ENCODE peak calls at places on chromosomes 3 and 15, in seven cellular contexts. One of them, this sample, is unnamed.

GRCh38 chr15:32952062-32952461 is 234.3 kb downstream of the GREM1 start:
- DNase-seq in MCF 10A: no peak
- DNase-seq in nucleus accumbens: no peak
- DNase-seq in astrocyte of the spinal cord: no peak
- DNase-seq in NCI-H774: no peak
- DNase-seq in OCI-M1: no peak
- DNase-seq in GM12865: no peak
- DNase-seq in this sample: no peak

GRCh38 chr3:172824229-172824628 is 73.7 kb downstream of the ECT2 start:
- DNase-seq in MCF 10A: no peak
- DNase-seq in nucleus accumbens: no peak
- DNase-seq in astrocyte of the spinal cord: no peak
- DNase-seq in NCI-H774: no peak
- DNase-seq in OCI-M1: no peak
- DNase-seq in GM12865: no peak
- DNase-seq in this sample: no peak

GRCh38 chr3:71398157-71398836 is 185.2 kb downstream of the FOXP1 start:
- DNase-seq in MCF 10A: no peak
- DNase-seq in nucleus accumbens: no peak
- DNase-seq in astrocyte of the spinal cord: no peak
- DNase-seq in NCI-H774: no peak
- DNase-seq in OCI-M1: no peak
- DNase-seq in GM12865: no peak
- DNase-seq in this sample: no peak

GRCh38 chr3:196339493-196340254 is 1.5 kb upstream of the TM4SF19 start:
- DNase-seq in MCF 10A: peak
- DNase-seq in nucleus accumbens: no peak
- DNase-seq in astrocyte of the spinal cord: peak
- DNase-seq in NCI-H774: no peak
- DNase-seq in OCI-M1: peak
- DNase-seq in GM12865: no peak
- DNase-seq in this sample: no peak

GRCh38 chr3:193963808-193964516 is 172.0 kb upstream of the HES1 start:
- DNase-seq in MCF 10A: no peak
- DNase-seq in nucleus accumbens: no peak
- DNase-seq in astrocyte of the spinal cord: no peak
- DNase-seq in NCI-H774: no peak
- DNase-seq in OCI-M1: no peak
- DNase-seq in GM12865: peak
- DNase-seq in this sample: no peak

GRCh38 chr3:10292505-10293419 is at the start of gene GHRL:
- DNase-seq in MCF 10A: no peak
- DNase-seq in nucleus accumbens: no peak
- DNase-seq in astrocyte of the spinal cord: no peak
- DNase-seq in NCI-H774: no peak
- DNase-seq in OCI-M1: peak
- DNase-seq in GM12865: peak
- DNase-seq in this sample: no peak

GRCh38 chr3:182435860-182436259 is 357.4 kb upstream of the ATP11B start:
- DNase-seq in MCF 10A: no peak
- DNase-seq in nucleus accumbens: no peak
- DNase-seq in astrocyte of the spinal cord: no peak
- DNase-seq in NCI-H774: peak
- DNase-seq in OCI-M1: no peak
- DNase-seq in GM12865: no peak
- DNase-seq in this sample: no peak

GRCh38 chr3:133097214-133097613 is 59.0 kb downstream of the TMEM108 start:
- DNase-seq in MCF 10A: no peak
- DNase-seq in nucleus accumbens: no peak
- DNase-seq in astrocyte of the spinal cord: peak
- DNase-seq in NCI-H774: peak
- DNase-seq in OCI-M1: no peak
- DNase-seq in GM12865: no peak
- DNase-seq in this sample: no peak

GRCh38 chr3:127674099-127674792 is 1.5 kb downstream of the ABTB1 start:
- DNase-seq in MCF 10A: no peak
- DNase-seq in nucleus accumbens: peak
- DNase-seq in astrocyte of the spinal cord: no peak
- DNase-seq in NCI-H774: no peak
- DNase-seq in OCI-M1: no peak
- DNase-seq in GM12865: no peak
- DNase-seq in this sample: peak

GRCh38 chr3:42755681-42756578 is 17.1 kb downstream of the CCDC13 start:
- DNase-seq in MCF 10A: peak
- DNase-seq in nucleus accumbens: peak
- DNase-seq in astrocyte of the spinal cord: no peak
- DNase-seq in NCI-H774: no peak
- DNase-seq in OCI-M1: peak
- DNase-seq in GM12865: peak
- DNase-seq in this sample: no peak

GRCh38 chr3:264394-265156 is 68.0 kb downstream of the CHL1 start:
- DNase-seq in MCF 10A: peak
- DNase-seq in nucleus accumbens: no peak
- DNase-seq in astrocyte of the spinal cord: peak
- DNase-seq in NCI-H774: peak
- DNase-seq in OCI-M1: no peak
- DNase-seq in GM12865: no peak
- DNase-seq in this sample: no peak